ENCODE peak calls at places on chromosomes 13 and 19, in four cellular contexts. One of them, this sample, is unnamed.

GRCh38 chr13:21638319-21639282 is 32.3 kb upstream of the FGF9 start:
- DNase-seq in substantia nigra: no peak
- DNase-seq in caudate nucleus: no peak
- DNase-seq in activated T-helper 1 cell treated with anti-CD3 and anti-CD28 coated beads, Interleukin-2, amount 50 U/mL, for 16 hours: no peak
- DNase-seq in this sample: peak; percentile 60

GRCh38 chr13:52003551-52003950 is 7.7 kb downstream of the ATP7B start:
- DNase-seq in substantia nigra: no peak
- DNase-seq in caudate nucleus: no peak
- DNase-seq in activated T-helper 1 cell treated with anti-CD3 and anti-CD28 coated beads, Interleukin-2, amount 50 U/mL, for 16 hours: no peak
- DNase-seq in this sample: no peak

GRCh38 chr19:12913011-12913561 is 6.0 kb downstream of the SYCE2 start:
- DNase-seq in substantia nigra: peak; percentile 85
- DNase-seq in caudate nucleus: peak; percentile 56
- DNase-seq in activated T-helper 1 cell treated with anti-CD3 and anti-CD28 coated beads, Interleukin-2, amount 50 U/mL, for 16 hours: no peak
- DNase-seq in this sample: no peak

GRCh38 chr13:75101997-75102720 is 379.8 kb downstream of the TBC1D4 start:
- DNase-seq in substantia nigra: no peak
- DNase-seq in caudate nucleus: no peak
- DNase-seq in activated T-helper 1 cell treated with anti-CD3 and anti-CD28 coated beads, Interleukin-2, amount 50 U/mL, for 16 hours: no peak
- DNase-seq in this sample: no peak

GRCh38 chr19:14786421-14786851 is 8.1 kb upstream of the ADGRE2 start:
- DNase-seq in substantia nigra: no peak
- DNase-seq in caudate nucleus: no peak
- DNase-seq in activated T-helper 1 cell treated with anti-CD3 and anti-CD28 coated beads, Interleukin-2, amount 50 U/mL, for 16 hours: no peak
- DNase-seq in this sample: peak; percentile 36

GRCh38 chr19:33684550-33685303 is 63.0 kb downstream of the CHST8 start:
- DNase-seq in substantia nigra: no peak
- DNase-seq in caudate nucleus: no peak
- DNase-seq in activated T-helper 1 cell treated with anti-CD3 and anti-CD28 coated beads, Interleukin-2, amount 50 U/mL, for 16 hours: no peak
- DNase-seq in this sample: no peak

GRCh38 chr13:107185889-107186288 is 618.0 kb upstream of the ARGLU1 start:
- DNase-seq in substantia nigra: no peak
- DNase-seq in caudate nucleus: no peak
- DNase-seq in activated T-helper 1 cell treated with anti-CD3 and anti-CD28 coated beads, Interleukin-2, amount 50 U/mL, for 16 hours: no peak
- DNase-seq in this sample: peak; percentile 27

GRCh38 chr19:16445238-16446107 is 26.3 kb downstream of the EPS15L1 start:
- DNase-seq in substantia nigra: no peak
- DNase-seq in caudate nucleus: no peak
- DNase-seq in activated T-helper 1 cell treated with anti-CD3 and anti-CD28 coated beads, Interleukin-2, amount 50 U/mL, for 16 hours: no peak
- DNase-seq in this sample: no peak

GRCh38 chr13:49791753-49792549 is 531 bp downstream of the KPNA3 start:
- DNase-seq in substantia nigra: peak; percentile 59
- DNase-seq in caudate nucleus: peak; percentile 67
- DNase-seq in activated T-helper 1 cell treated with anti-CD3 and anti-CD28 coated beads, Interleukin-2, amount 50 U/mL, for 16 hours: peak; percentile 28
- DNase-seq in this sample: peak; percentile 37

GRCh38 chr19:31600731-31601295 is 251.6 kb upstream of the TSHZ3 start:
- DNase-seq in substantia nigra: no peak
- DNase-seq in caudate nucleus: no peak
- DNase-seq in activated T-helper 1 cell treated with anti-CD3 and anti-CD28 coated beads, Interleukin-2, amount 50 U/mL, for 16 hours: no peak
- DNase-seq in this sample: no peak

GRCh38 chr13:33123066-33123940 is 107.1 kb downstream of the KL start:
- DNase-seq in substantia nigra: peak; percentile 22
- DNase-seq in caudate nucleus: peak; percentile 28
- DNase-seq in activated T-helper 1 cell treated with anti-CD3 and anti-CD28 coated beads, Interleukin-2, amount 50 U/mL, for 16 hours: no peak
- DNase-seq in this sample: no peak

GRCh38 chr13:99119686-99120085 is 81.0 kb upstream of the UBAC2 start:
- DNase-seq in substantia nigra: no peak
- DNase-seq in caudate nucleus: no peak
- DNase-seq in activated T-helper 1 cell treated with anti-CD3 and anti-CD28 coated beads, Interleukin-2, amount 50 U/mL, for 16 hours: peak; percentile 5
- DNase-seq in this sample: no peak

GRCh38 chr19:2485428-2485827 is 9.5 kb downstream of the GADD45B start:
- DNase-seq in substantia nigra: no peak
- DNase-seq in caudate nucleus: no peak
- DNase-seq in activated T-helper 1 cell treated with anti-CD3 and anti-CD28 coated beads, Interleukin-2, amount 50 U/mL, for 16 hours: no peak
- DNase-seq in this sample: no peak

This sample was measured in RWPE1.